ENCODE peak calls at places on chromosomes 11 and 22, in ten cellular contexts. One of them, this sample, is unnamed.
A peak's percentile ranks its signal among the peaks of the same experiment; 100 is the strongest.

GRCh38 chr22:25362215-25362882 is 142.9 kb downstream of the CRYBB2 start:
- DNase-seq in endothelial cell of umbilical vein: peak; percentile 54
- DNase-seq in choroid plexus epithelial cell: peak; percentile 54
- DNase-seq in fibroblast of the aortic adventitia: peak; percentile 42
- DNase-seq in brain microvascular endothelial cell: peak; percentile 52
- DNase-seq in CD4-positive, alpha-beta T cell: peak; percentile 63
- DNase-seq in GM20000: peak; percentile 87
- DNase-seq in A673: peak; percentile 67
- DNase-seq in GM13977: peak; percentile 88
- DNase-seq in adrenal gland: peak; percentile 82
- DNase-seq in this sample: no peak

GRCh38 chr22:23570681-23571080 is 9.4 kb downstream of the IGLL1 start:
- DNase-seq in GM20000: no peak
- DNase-seq in A673: no peak
- DNase-seq in CD4-positive, alpha-beta T cell: no peak
- DNase-seq in fibroblast of the aortic adventitia: no peak
- DNase-seq in choroid plexus epithelial cell: no peak
- DNase-seq in adrenal gland: no peak
- DNase-seq in GM13977: no peak
- DNase-seq in endothelial cell of umbilical vein: no peak
- DNase-seq in brain microvascular endothelial cell: no peak
- DNase-seq in this sample: no peak

GRCh38 chr11:118295834-118296454 is 8.6 kb upstream of the CD3E start:
- DNase-seq in GM20000: no peak
- DNase-seq in adrenal gland: no peak
- DNase-seq in GM13977: peak; percentile 25
- DNase-seq in choroid plexus epithelial cell: peak; percentile 58
- DNase-seq in endothelial cell of umbilical vein: peak; percentile 59
- DNase-seq in brain microvascular endothelial cell: peak; percentile 26
- DNase-seq in CD4-positive, alpha-beta T cell: peak; percentile 48
- DNase-seq in fibroblast of the aortic adventitia: peak; percentile 14
- DNase-seq in A673: peak; percentile 48
- DNase-seq in this sample: no peak

GRCh38 chr11:73493838-73494598 is 103.9 kb downstream of the FAM168A start:
- DNase-seq in GM20000: no peak
- DNase-seq in choroid plexus epithelial cell: peak; percentile 64
- DNase-seq in brain microvascular endothelial cell: peak; percentile 80
- DNase-seq in A673: peak; percentile 27
- DNase-seq in fibroblast of the aortic adventitia: peak; percentile 90
- DNase-seq in endothelial cell of umbilical vein: peak; percentile 27
- DNase-seq in adrenal gland: no peak
- DNase-seq in GM13977: no peak
- DNase-seq in CD4-positive, alpha-beta T cell: no peak
- DNase-seq in this sample: peak; percentile 10

GRCh38 chr22:25567305-25567704 is 2.8 kb downstream of the GRK3 start:
- DNase-seq in fibroblast of the aortic adventitia: no peak
- DNase-seq in A673: no peak
- DNase-seq in brain microvascular endothelial cell: no peak
- DNase-seq in choroid plexus epithelial cell: no peak
- DNase-seq in endothelial cell of umbilical vein: no peak
- DNase-seq in adrenal gland: no peak
- DNase-seq in GM13977: peak; percentile 50
- DNase-seq in CD4-positive, alpha-beta T cell: no peak
- DNase-seq in GM20000: peak; percentile 30
- DNase-seq in this sample: no peak

GRCh38 chr22:49601614-49602321 is 225.9 kb downstream of the BRD1 start:
- DNase-seq in adrenal gland: no peak
- DNase-seq in A673: no peak
- DNase-seq in choroid plexus epithelial cell: no peak
- DNase-seq in fibroblast of the aortic adventitia: no peak
- DNase-seq in brain microvascular endothelial cell: no peak
- DNase-seq in endothelial cell of umbilical vein: no peak
- DNase-seq in GM20000: no peak
- DNase-seq in GM13977: no peak
- DNase-seq in CD4-positive, alpha-beta T cell: no peak
- DNase-seq in this sample: no peak

GRCh38 chr11:72821221-72821919 is 7.2 kb downstream of the ATG16L2 start:
- DNase-seq in GM20000: no peak
- DNase-seq in choroid plexus epithelial cell: no peak
- DNase-seq in fibroblast of the aortic adventitia: no peak
- DNase-seq in A673: no peak
- DNase-seq in CD4-positive, alpha-beta T cell: no peak
- DNase-seq in brain microvascular endothelial cell: no peak
- DNase-seq in GM13977: no peak
- DNase-seq in endothelial cell of umbilical vein: no peak
- DNase-seq in adrenal gland: no peak
- DNase-seq in this sample: no peak

GRCh38 chr11:123241874-123242538 is 47.0 kb upstream of the CLMP start:
- DNase-seq in A673: peak; percentile 85
- DNase-seq in choroid plexus epithelial cell: no peak
- DNase-seq in endothelial cell of umbilical vein: no peak
- DNase-seq in fibroblast of the aortic adventitia: no peak
- DNase-seq in brain microvascular endothelial cell: no peak
- DNase-seq in GM13977: no peak
- DNase-seq in adrenal gland: no peak
- DNase-seq in GM20000: no peak
- DNase-seq in CD4-positive, alpha-beta T cell: no peak
- DNase-seq in this sample: no peak

GRCh38 chr11:2862395-2862949 is 23.1 kb downstream of the CDKN1C start:
- DNase-seq in CD4-positive, alpha-beta T cell: no peak
- DNase-seq in fibroblast of the aortic adventitia: no peak
- DNase-seq in GM13977: no peak
- DNase-seq in GM20000: no peak
- DNase-seq in choroid plexus epithelial cell: no peak
- DNase-seq in A673: no peak
- DNase-seq in endothelial cell of umbilical vein: no peak
- DNase-seq in brain microvascular endothelial cell: no peak
- DNase-seq in adrenal gland: no peak
- DNase-seq in this sample: no peak

GRCh38 chr11:120587299-120587698 is 75.8 kb downstream of the GRIK4 start:
- DNase-seq in A673: no peak
- DNase-seq in fibroblast of the aortic adventitia: no peak
- DNase-seq in choroid plexus epithelial cell: no peak
- DNase-seq in GM20000: no peak
- DNase-seq in adrenal gland: no peak
- DNase-seq in GM13977: no peak
- DNase-seq in CD4-positive, alpha-beta T cell: no peak
- DNase-seq in endothelial cell of umbilical vein: no peak
- DNase-seq in brain microvascular endothelial cell: no peak
- DNase-seq in this sample: no peak

DNA sequence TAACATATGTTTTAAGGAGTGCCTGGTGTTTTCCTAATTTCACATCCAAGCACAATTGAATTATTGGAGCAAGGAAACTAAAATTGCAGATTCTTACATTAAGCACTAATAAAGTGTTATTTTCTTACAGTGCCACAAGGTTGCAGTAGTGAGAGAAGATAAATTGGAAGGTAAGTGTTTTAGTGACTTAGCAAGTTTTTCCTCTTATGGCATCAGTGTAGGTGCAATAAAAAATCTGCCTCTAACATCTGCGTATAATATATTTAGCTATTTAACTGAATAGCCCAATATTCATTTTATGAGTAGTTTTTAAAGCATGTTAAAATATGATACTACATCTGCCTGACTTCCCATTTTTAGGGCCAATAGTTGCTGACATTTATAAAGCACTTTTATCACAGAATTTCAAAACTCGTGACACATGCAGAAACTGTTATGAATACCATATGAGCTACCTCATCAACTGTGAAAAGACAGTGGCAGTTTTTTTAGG is 19.0 kb downstream of the POLD3 start:
- DNase-seq in endothelial cell of umbilical vein: peak; percentile 46
- DNase-seq in fibroblast of the aortic adventitia: peak; percentile 91
- DNase-seq in GM13977: peak; percentile 20
- DNase-seq in GM20000: peak; percentile 17
- DNase-seq in A673: peak; percentile 77
- DNase-seq in choroid plexus epithelial cell: peak; percentile 89
- DNase-seq in CD4-positive, alpha-beta T cell: no peak
- DNase-seq in adrenal gland: no peak
- DNase-seq in brain microvascular endothelial cell: no peak
- DNase-seq in this sample: peak; percentile 21
- TF ChIP-seq CTCF in endothelial cell of umbilical vein: no peak
- TF ChIP-seq CTCF in fibroblast of the aortic adventitia: peak; percentile 54
- TF ChIP-seq CTCF in GM13977: peak; percentile 53
- TF ChIP-seq CTCF in GM20000: peak; percentile 16
- TF ChIP-seq CTCF in A673: peak; percentile 69
- TF ChIP-seq CTCF in choroid plexus epithelial cell: peak; percentile 52
- TF ChIP-seq CTCF in CD4-positive, alpha-beta T cell: no peak
- TF ChIP-seq CTCF in adrenal gland: peak; percentile 50
- TF ChIP-seq CTCF in brain microvascular endothelial cell: peak; percentile 37
- TF ChIP-seq CTCF in this sample: peak; percentile 47

DNA sequence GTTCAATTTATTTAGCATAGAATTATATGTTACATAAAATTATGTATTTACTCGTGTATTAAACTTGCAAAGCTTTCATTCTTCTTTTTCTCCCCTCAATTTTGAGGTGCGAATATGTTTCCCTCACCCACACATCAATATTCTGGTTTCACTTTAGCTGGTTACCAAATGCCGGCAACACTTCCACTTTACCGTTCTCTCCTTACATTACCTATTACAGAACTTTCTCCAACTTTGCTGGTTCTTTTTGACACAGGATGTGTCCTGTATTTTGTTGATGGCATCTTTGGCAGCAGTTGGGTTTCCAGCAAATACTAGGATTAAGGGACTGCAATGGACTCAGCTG is 84.9 kb downstream of the PRR5L start:
- DNase-seq in endothelial cell of umbilical vein: no peak
- DNase-seq in CD4-positive, alpha-beta T cell: no peak
- DNase-seq in choroid plexus epithelial cell: no peak
- DNase-seq in adrenal gland: no peak
- DNase-seq in GM13977: no peak
- DNase-seq in A673: no peak
- DNase-seq in GM20000: no peak
- DNase-seq in brain microvascular endothelial cell: no peak
- DNase-seq in fibroblast of the aortic adventitia: no peak
- DNase-seq in this sample: no peak
- TF ChIP-seq CTCF in endothelial cell of umbilical vein: no peak
- TF ChIP-seq CTCF in CD4-positive, alpha-beta T cell: no peak
- TF ChIP-seq CTCF in choroid plexus epithelial cell: no peak
- TF ChIP-seq CTCF in adrenal gland: no peak
- TF ChIP-seq CTCF in GM13977: no peak
- TF ChIP-seq CTCF in A673: no peak
- TF ChIP-seq CTCF in GM20000: no peak
- TF ChIP-seq CTCF in brain microvascular endothelial cell: no peak
- TF ChIP-seq CTCF in fibroblast of the aortic adventitia: no peak
- TF ChIP-seq CTCF in this sample: no peak

DNA sequence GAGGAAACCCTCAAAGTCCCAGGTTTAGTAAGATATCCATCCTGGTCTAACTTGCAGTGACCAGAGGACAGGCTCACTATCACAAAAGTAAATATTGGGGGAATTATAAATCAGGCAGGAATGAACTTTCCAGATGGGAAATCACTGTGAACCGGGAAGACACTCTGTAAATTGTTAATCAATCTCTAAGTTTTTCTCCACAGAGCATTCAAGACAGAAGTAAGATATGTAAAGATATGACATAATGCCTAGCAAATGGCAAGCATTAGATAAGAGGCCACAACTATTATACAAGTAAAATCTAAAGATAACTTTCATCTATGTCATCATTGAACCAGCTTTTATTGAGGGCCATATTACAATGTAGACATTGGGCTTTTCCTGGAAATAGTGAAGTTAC is 35.3 kb upstream of the LRRC4C start:
- DNase-seq in A673: no peak
- DNase-seq in fibroblast of the aortic adventitia: no peak
- DNase-seq in brain microvascular endothelial cell: no peak
- DNase-seq in choroid plexus epithelial cell: no peak
- DNase-seq in CD4-positive, alpha-beta T cell: no peak
- DNase-seq in endothelial cell of umbilical vein: no peak
- DNase-seq in GM13977: no peak
- DNase-seq in GM20000: no peak
- DNase-seq in adrenal gland: no peak
- DNase-seq in this sample: no peak
- TF ChIP-seq CTCF in A673: no peak
- TF ChIP-seq CTCF in fibroblast of the aortic adventitia: no peak
- TF ChIP-seq CTCF in brain microvascular endothelial cell: no peak
- TF ChIP-seq CTCF in choroid plexus epithelial cell: no peak
- TF ChIP-seq CTCF in CD4-positive, alpha-beta T cell: no peak
- TF ChIP-seq CTCF in endothelial cell of umbilical vein: no peak
- TF ChIP-seq CTCF in GM13977: no peak
- TF ChIP-seq CTCF in GM20000: no peak
- TF ChIP-seq CTCF in adrenal gland: no peak
- TF ChIP-seq CTCF in this sample: no peak

GRCh38 chr22:31604746-31605705 is 57.0 kb downstream of the PISD start:
- DNase-seq in endothelial cell of umbilical vein: no peak
- DNase-seq in A673: no peak
- DNase-seq in GM20000: no peak
- DNase-seq in choroid plexus epithelial cell: no peak
- DNase-seq in CD4-positive, alpha-beta T cell: no peak
- DNase-seq in GM13977: no peak
- DNase-seq in fibroblast of the aortic adventitia: no peak
- DNase-seq in adrenal gland: no peak
- DNase-seq in brain microvascular endothelial cell: no peak
- DNase-seq in this sample: no peak

GRCh38 chr22:31603574-31603973 is 58.4 kb downstream of the PISD start:
- DNase-seq in fibroblast of the aortic adventitia: no peak
- DNase-seq in A673: no peak
- DNase-seq in adrenal gland: no peak
- DNase-seq in GM20000: no peak
- DNase-seq in choroid plexus epithelial cell: no peak
- DNase-seq in GM13977: no peak
- DNase-seq in endothelial cell of umbilical vein: no peak
- DNase-seq in CD4-positive, alpha-beta T cell: no peak
- DNase-seq in brain microvascular endothelial cell: no peak
- DNase-seq in this sample: no peak

GRCh38 chr22:31603081-31603525 is 58.9 kb downstream of the PISD start:
- DNase-seq in GM20000: no peak
- DNase-seq in A673: no peak
- DNase-seq in fibroblast of the aortic adventitia: peak; percentile 9
- DNase-seq in endothelial cell of umbilical vein: no peak
- DNase-seq in CD4-positive, alpha-beta T cell: no peak
- DNase-seq in GM13977: no peak
- DNase-seq in brain microvascular endothelial cell: no peak
- DNase-seq in choroid plexus epithelial cell: no peak
- DNase-seq in adrenal gland: no peak
- DNase-seq in this sample: no peak

GRCh38 chr22:31605851-31606585 is 56.0 kb downstream of the PISD start:
- DNase-seq in brain microvascular endothelial cell: no peak
- DNase-seq in GM20000: no peak
- DNase-seq in choroid plexus epithelial cell: no peak
- DNase-seq in fibroblast of the aortic adventitia: no peak
- DNase-seq in A673: no peak
- DNase-seq in adrenal gland: no peak
- DNase-seq in CD4-positive, alpha-beta T cell: no peak
- DNase-seq in GM13977: no peak
- DNase-seq in endothelial cell of umbilical vein: no peak
- DNase-seq in this sample: no peak

DNA sequence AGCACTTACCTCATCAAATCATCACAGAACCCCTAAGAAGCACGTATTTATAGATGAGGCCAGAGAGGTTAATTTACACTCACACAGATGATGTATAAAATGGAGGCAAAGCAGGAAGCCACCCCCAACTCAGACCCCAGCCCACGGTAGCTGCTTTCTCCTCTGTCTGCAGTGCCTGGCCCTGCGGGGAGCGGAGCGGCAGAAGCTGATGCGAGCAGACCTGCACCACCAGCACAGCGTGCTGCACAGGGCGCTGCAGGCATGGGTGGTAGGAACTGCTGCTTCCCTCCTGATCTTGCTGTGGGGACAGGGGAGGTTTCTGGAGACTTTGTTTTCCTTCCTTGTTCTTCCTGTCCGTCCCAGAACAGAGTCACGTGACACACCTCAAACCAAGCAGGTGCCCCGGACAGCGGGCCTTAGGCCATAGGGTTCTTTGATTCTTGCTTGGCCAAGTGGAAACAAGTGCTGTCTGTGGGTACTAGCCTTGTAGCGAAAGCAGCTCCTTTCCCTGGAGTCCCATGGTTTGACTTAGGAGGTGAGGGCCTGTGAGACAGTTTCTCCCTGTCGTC is 57.8 kb downstream of the PISD start:
- DNase-seq in fibroblast of the aortic adventitia: no peak
- DNase-seq in GM20000: no peak
- DNase-seq in brain microvascular endothelial cell: no peak
- DNase-seq in endothelial cell of umbilical vein: no peak
- DNase-seq in choroid plexus epithelial cell: no peak
- DNase-seq in A673: no peak
- DNase-seq in adrenal gland: no peak
- DNase-seq in CD4-positive, alpha-beta T cell: no peak
- DNase-seq in GM13977: no peak
- DNase-seq in this sample: no peak
- TF ChIP-seq CTCF in fibroblast of the aortic adventitia: no peak
- TF ChIP-seq CTCF in GM20000: no peak
- TF ChIP-seq CTCF in brain microvascular endothelial cell: no peak
- TF ChIP-seq CTCF in endothelial cell of umbilical vein: no peak
- TF ChIP-seq CTCF in choroid plexus epithelial cell: no peak
- TF ChIP-seq CTCF in A673: no peak
- TF ChIP-seq CTCF in adrenal gland: no peak
- TF ChIP-seq CTCF in CD4-positive, alpha-beta T cell: no peak
- TF ChIP-seq CTCF in GM13977: no peak
- TF ChIP-seq CTCF in this sample: no peak

This sample was measured in retinal pigment epithelial cell.